ENCODE peak calls at places on chromosomes 12 and 14, in seven cellular contexts. U, C, W, D, T, K and F are unnamed samples.
A peak's percentile ranks its signal among the peaks of the same experiment; 100 is the strongest.

GRCh38 chr14:80906946-80907345 is 34.6 kb downstream of the CEP128 start:
- DNase-seq in U (no peak), C (no peak), K (no peak), T (no peak), D (no peak), W (no peak), F (no peak)

GRCh38 chr14:87250992-87251391 is 742.0 kb downstream of the GALC start:
- DNase-seq in W (no peak), T (no peak), K (no peak), C (no peak), U (no peak), D (no peak), F (no peak)

GRCh38 chr12:112705037-112705632 is 86.4 kb upstream of the RPH3A start:
- DNase-seq in K (no peak), U (no peak), C (peak; percentile 38), W (no peak), T (no peak), D (no peak), F (no peak)

GRCh38 chr14:86541969-86542368 is 1012.0 kb downstream of the FLRT2 start:
- DNase-seq in D (no peak), U (no peak), W (no peak), C (no peak), T (no peak), K (no peak), F (no peak)

GRCh38 chr14:99467338-99468075 is 13.2 kb downstream of the SETD3 start:
- DNase-seq in W (no peak), K (no peak), U (peak; percentile 15), T (no peak), C (no peak), D (no peak), F (no peak)

GRCh38 chr12:130286041-130286440 is 51.6 kb upstream of the PIWIL1 start:
- DNase-seq in U (no peak), D (peak; percentile 11), C (no peak), T (no peak), W (no peak), K (no peak), F (peak; percentile 24)

GRCh38 chr12:64696065-64696741 is 63.0 kb downstream of the GNS start:
- DNase-seq in T (no peak), D (peak; percentile 28), U (peak; percentile 62), K (no peak), W (no peak), C (peak; percentile 53), F (peak; percentile 40)

GRCh38 chr14:100285021-100285912 is 21.0 kb downstream of the SLC25A29 start:
- DNase-seq in D (peak; percentile 40), T (no peak), K (peak; percentile 94), C (peak; percentile 81), U (peak; percentile 60), W (no peak), F (peak; percentile 71)

GRCh38 chr14:49950275-49951250 is 57.7 kb downstream of the ARF6 start:
- DNase-seq in C (no peak), T (peak; percentile 66), W (no peak), U (peak; percentile 18), D (no peak), K (no peak), F (no peak)

GRCh38 chr12:70402597-70402996 is 36.5 kb downstream of the KCNMB4 start:
- DNase-seq in D (no peak), W (no peak), U (no peak), C (no peak), K (no peak), T (peak; percentile 10), F (no peak)

GRCh38 chr12:70403827-70404226 is 37.7 kb downstream of the KCNMB4 start:
- DNase-seq in T (no peak), U (no peak), W (no peak), D (no peak), C (no peak), K (no peak), F (no peak)

GRCh38 chr12:70408004-70408790 is 42.1 kb downstream of the KCNMB4 start:
- DNase-seq in D (no peak), T (no peak), K (no peak), C (no peak), W (no peak), U (no peak), F (no peak)
- TF ChIP-seq MAX in D (no peak), T (no peak), K (no peak), C (no peak), W (no peak), U (no peak), F (no peak)

GRCh38 chr12:31280183-31280582 is 45.8 kb downstream of the SINHCAF start:
- DNase-seq in T (no peak), W (no peak), C (no peak), D (no peak), U (no peak), K (no peak), F (no peak)
- H3K4me3 ChIP-seq in T (no peak overlapping the region), W (no peak overlapping the region), C (no peak overlapping the region), D (no peak overlapping the region), U (no peak overlapping the region), K (no peak overlapping the region), F (no peak overlapping the region)

GRCh38 chr14:37991027-37991426 is 216.7 kb upstream of the SSTR1 start:
- DNase-seq in T (no peak), U (no peak), D (no peak), W (no peak), K (no peak), C (no peak), F (no peak)
- TF ChIP-seq MAX in T (no peak), U (no peak), D (no peak), W (no peak), K (no peak), C (no peak), F (no peak)

GRCh38 chr14:101815994-101816393 is 54.5 kb downstream of the PPP2R5C start:
- DNase-seq in D (no peak), T (no peak), W (no peak), U (no peak), C (no peak), K (no peak), F (no peak)

GRCh38 chr14:101813171-101813759 is 51.8 kb downstream of the PPP2R5C start:
- DNase-seq in T (no peak), D (no peak), K (no peak), C (no peak), W (no peak), U (peak; percentile 6), F (no peak)

GRCh38 chr14:101812071-101812470 is 50.6 kb downstream of the PPP2R5C start:
- DNase-seq in C (no peak), U (no peak), T (no peak), D (no peak), K (no peak), W (no peak), F (no peak)

GRCh38 chr14:101814869-101815268 is 53.4 kb downstream of the PPP2R5C start:
- DNase-seq in T (no peak), D (no peak), K (no peak), W (no peak), U (no peak), C (no peak), F (no peak)

DNA sequence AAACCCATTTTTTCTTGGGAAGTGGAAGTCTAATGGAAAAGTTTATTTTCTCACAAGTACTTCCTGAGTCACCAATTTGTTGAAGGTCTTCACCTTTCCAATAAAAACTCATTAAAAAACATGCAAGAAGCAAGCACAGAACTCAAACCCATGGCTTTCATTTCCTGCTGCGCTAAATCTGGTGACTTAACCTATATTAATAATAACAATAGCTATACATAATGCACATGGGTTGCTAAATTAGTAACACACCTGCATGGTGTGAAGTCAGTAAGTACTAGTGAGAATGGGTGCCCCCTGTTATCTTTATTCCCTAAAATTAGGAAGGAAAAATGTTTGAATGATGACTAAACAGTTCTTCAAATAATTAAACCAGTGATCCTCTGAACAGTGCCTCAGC is 52.3 kb downstream of the PPP2R5C start:
- DNase-seq in U (no peak), C (no peak), T (no peak), W (no peak), K (no peak), D (no peak), F (no peak)
- H3K4me3 ChIP-seq in U (no peak overlapping the region), C (no peak overlapping the region), T (no peak overlapping the region), W (peak overlapping the region; percentile 66), K (no peak overlapping the region), D (no peak overlapping the region), F (no peak overlapping the region)